ENCODE peak calls at places on chromosomes 5 and 9, in four cellular contexts. F is NCI-H2029 treated with DMSO at 0.1 percent for 48 hours; X is activated T-cell treated with anti-CD3 and anti-CD28 coated beads, Interleukin-2, amount 50 U/mL, for 24 hours; K is anterior cingulate cortex. J is an unnamed sample.
A peak's percentile ranks its signal among the peaks of the same experiment; 100 is the strongest.

GRCh38 chr5:170576602-170577584 is 73.1 kb downstream of the KCNIP1 start:
- DNase-seq in K (peak; percentile 27), F (no peak), X (no peak), J (no peak)

GRCh38 chr5:98397081-98397480 is 376.4 kb upstream of the RGMB start:
- DNase-seq in X (no peak), F (no peak), K (no peak), J (no peak)

GRCh38 chr5:112250551-112250950 is 168.5 kb downstream of the EPB41L4A start:
- DNase-seq in K (no peak), F (no peak), X (no peak), J (no peak)

GRCh38 chr5:79464695-79465332 is 49.1 kb downstream of the HOMER1 start:
- DNase-seq in X (no peak), F (peak; percentile 50), K (no peak), J (peak; percentile 32)

GRCh38 chr5:26553079-26553478 is 485.3 kb downstream of the CDH9 start:
- DNase-seq in X (no peak), F (peak; percentile 58), K (no peak), J (no peak)

GRCh38 chr5:135601466-135601865 is 22.7 kb upstream of the CXCL14 start:
- DNase-seq in F (no peak), K (no peak), X (no peak), J (no peak)

GRCh38 chr5:36414869-36415282 is 113.2 kb upstream of the RANBP3L start:
- DNase-seq in K (no peak), X (no peak), F (no peak), J (no peak)

GRCh38 chr9:112786834-112787520 is 36.4 kb downstream of the SNX30 start:
- DNase-seq in F (no peak), K (no peak), X (no peak), J (no peak)

GRCh38 chr5:180170111-180170809 is 38.8 kb downstream of the RASGEF1C start:
- DNase-seq in K (peak; percentile 59), X (no peak), F (no peak), J (peak; percentile 85)

GRCh38 chr5:155728146-155728856 is 598.7 kb upstream of the SGCD start:
- DNase-seq in X (peak; percentile 31), K (peak; percentile 62), F (peak; percentile 37), J (peak; percentile 71)

GRCh38 chr9:104177003-104177611 is 83.0 kb downstream of the SMC2 start:
- DNase-seq in K (no peak), X (no peak), F (peak; percentile 23), J (no peak)

GRCh38 chr9:15277400-15278137 is 29.4 kb downstream of the TTC39B start:
- DNase-seq in X (no peak), F (no peak), K (peak; percentile 51), J (peak; percentile 14)

GRCh38 chr9:133670466-133670865 is 34.3 kb downstream of the DBH start:
- DNase-seq in X (no peak), F (no peak), K (no peak), J (no peak)

GRCh38 chr5:61182449-61182848 is 20.2 kb upstream of the SMIM15 start:
- DNase-seq in F (no peak), K (no peak), X (no peak), J (no peak)

GRCh38 chr5:73638344-73639095 is 12.5 kb downstream of the ARHGEF28 start:
- DNase-seq in F (no peak), K (no peak), X (no peak), J (no peak)

GRCh38 chr5:18754201-18754600 is 1119.9 kb downstream of the TAF11L14 start:
- DNase-seq in F (no peak), K (no peak), X (no peak), J (no peak)

GRCh38 chr5:115816226-115817042 is at the start of gene CDO1:
- DNase-seq in F (no peak), X (peak; percentile 55), K (peak; percentile 88), J (peak; percentile 67)

GRCh38 chr5:132782101-132782500 is 5.1 kb upstream of the SEPTIN8 start:
- DNase-seq in K (no peak), F (no peak), X (no peak), J (no peak)

GRCh38 chr9:37730256-37730655 is 23.3 kb upstream of the TRMT10B start:
- DNase-seq in F (no peak), X (no peak), K (no peak), J (no peak)